ENCODE peak calls at places on chromosome 14, in eight cellular contexts. One of them, this sample, is unnamed.

GRCh38 chr14:20503905-20504304 is 1.4 kb upstream of the RNASE10 start:
- DNase-seq in epithelial cell of esophagus: no peak
- DNase-seq in AG09309: no peak
- DNase-seq in K562: no peak
- DNase-seq in IMR-90: no peak
- DNase-seq in cardiac muscle cell: no peak
- DNase-seq in naive thymus-derived CD4-positive, alpha-beta T cell: no peak
- DNase-seq in fibroblast of mammary gland: no peak
- DNase-seq in this sample: no peak

GRCh38 chr14:104724981-104725771 is 1.1 kb downstream of the ADSS1 start:
- DNase-seq in epithelial cell of esophagus: no peak
- DNase-seq in AG09309: no peak
- DNase-seq in K562: no peak
- DNase-seq in IMR-90: no peak
- DNase-seq in cardiac muscle cell: peak; percentile 39
- DNase-seq in naive thymus-derived CD4-positive, alpha-beta T cell: no peak
- DNase-seq in fibroblast of mammary gland: peak; percentile 28
- DNase-seq in this sample: no peak

GRCh38 chr14:97866664-97867063 is 1069.5 kb downstream of the VRK1 start:
- DNase-seq in epithelial cell of esophagus: no peak
- DNase-seq in AG09309: no peak
- DNase-seq in K562: no peak
- DNase-seq in IMR-90: no peak
- DNase-seq in cardiac muscle cell: no peak
- DNase-seq in naive thymus-derived CD4-positive, alpha-beta T cell: no peak
- DNase-seq in fibroblast of mammary gland: no peak
- DNase-seq in this sample: peak; percentile 20

GRCh38 chr14:94406910-94407309 is 18.5 kb upstream of the SERPINA1 start:
- DNase-seq in epithelial cell of esophagus: no peak
- DNase-seq in AG09309: no peak
- DNase-seq in K562: no peak
- DNase-seq in IMR-90: no peak
- DNase-seq in cardiac muscle cell: no peak
- DNase-seq in naive thymus-derived CD4-positive, alpha-beta T cell: no peak
- DNase-seq in fibroblast of mammary gland: no peak
- DNase-seq in this sample: no peak

GRCh38 chr14:106491851-106492250 is 965.5 kb downstream of the TMEM121 start:
- DNase-seq in epithelial cell of esophagus: no peak
- DNase-seq in AG09309: no peak
- DNase-seq in K562: no peak
- DNase-seq in IMR-90: no peak
- DNase-seq in cardiac muscle cell: no peak
- DNase-seq in naive thymus-derived CD4-positive, alpha-beta T cell: no peak
- DNase-seq in fibroblast of mammary gland: no peak
- DNase-seq in this sample: no peak

GRCh38 chr14:92703516-92703915 is 44.9 kb downstream of the LGMN start:
- DNase-seq in epithelial cell of esophagus: no peak
- DNase-seq in AG09309: no peak
- DNase-seq in K562: no peak
- DNase-seq in IMR-90: no peak
- DNase-seq in cardiac muscle cell: no peak
- DNase-seq in naive thymus-derived CD4-positive, alpha-beta T cell: no peak
- DNase-seq in fibroblast of mammary gland: no peak
- DNase-seq in this sample: no peak

GRCh38 chr14:59464651-59465569 is at the start of gene GPR135:
- DNase-seq in epithelial cell of esophagus: peak; percentile 53
- DNase-seq in AG09309: no peak
- DNase-seq in K562: peak; percentile 9
- DNase-seq in IMR-90: peak; percentile 56
- DNase-seq in cardiac muscle cell: peak; percentile 90
- DNase-seq in naive thymus-derived CD4-positive, alpha-beta T cell: peak; percentile 40
- DNase-seq in fibroblast of mammary gland: peak; percentile 32
- DNase-seq in this sample: no peak

GRCh38 chr14:104660597-104660996 is 28.8 kb upstream of the INF2 start:
- DNase-seq in epithelial cell of esophagus: no peak
- DNase-seq in AG09309: no peak
- DNase-seq in K562: no peak
- DNase-seq in IMR-90: no peak
- DNase-seq in cardiac muscle cell: no peak
- DNase-seq in naive thymus-derived CD4-positive, alpha-beta T cell: no peak
- DNase-seq in fibroblast of mammary gland: no peak
- DNase-seq in this sample: no peak

GRCh38 chr14:103542545-103543088 is 13.6 kb downstream of the TRMT61A start:
- DNase-seq in epithelial cell of esophagus: no peak
- DNase-seq in AG09309: no peak
- DNase-seq in K562: no peak
- DNase-seq in IMR-90: no peak
- DNase-seq in cardiac muscle cell: no peak
- DNase-seq in naive thymus-derived CD4-positive, alpha-beta T cell: no peak
- DNase-seq in fibroblast of mammary gland: no peak
- DNase-seq in this sample: no peak

GRCh38 chr14:83172363-83172762 is 1638.7 kb upstream of the SEL1L start:
- DNase-seq in epithelial cell of esophagus: peak; percentile 11
- DNase-seq in AG09309: no peak
- DNase-seq in K562: no peak
- DNase-seq in IMR-90: peak; percentile 89
- DNase-seq in cardiac muscle cell: no peak
- DNase-seq in naive thymus-derived CD4-positive, alpha-beta T cell: no peak
- DNase-seq in fibroblast of mammary gland: no peak
- DNase-seq in this sample: peak; percentile 47

GRCh38 chr14:55581011-55581806 is 1.2 kb downstream of the KTN1 start:
- DNase-seq in epithelial cell of esophagus: peak; percentile 34
- DNase-seq in AG09309: no peak
- DNase-seq in K562: peak; percentile 15
- DNase-seq in IMR-90: no peak
- DNase-seq in cardiac muscle cell: peak; percentile 63
- DNase-seq in naive thymus-derived CD4-positive, alpha-beta T cell: peak; percentile 27
- DNase-seq in fibroblast of mammary gland: peak; percentile 50
- DNase-seq in this sample: peak; percentile 30

GRCh38 chr14:77022219-77022852 is 6.2 kb downstream of the IRF2BPL start:
- DNase-seq in epithelial cell of esophagus: no peak
- DNase-seq in AG09309: no peak
- DNase-seq in K562: no peak
- DNase-seq in IMR-90: no peak
- DNase-seq in cardiac muscle cell: no peak
- DNase-seq in naive thymus-derived CD4-positive, alpha-beta T cell: no peak
- DNase-seq in fibroblast of mammary gland: no peak
- DNase-seq in this sample: no peak

GRCh38 chr14:76647699-76648298 is 113.5 kb upstream of the VASH1 start:
- DNase-seq in epithelial cell of esophagus: peak; percentile 69
- DNase-seq in AG09309: peak; percentile 23
- DNase-seq in K562: peak; percentile 61
- DNase-seq in IMR-90: peak; percentile 59
- DNase-seq in cardiac muscle cell: peak; percentile 78
- DNase-seq in naive thymus-derived CD4-positive, alpha-beta T cell: no peak
- DNase-seq in fibroblast of mammary gland: peak; percentile 66
- DNase-seq in this sample: peak; percentile 55

GRCh38 chr14:53055003-53055402 is 98.1 kb downstream of the DDHD1 start:
- DNase-seq in epithelial cell of esophagus: peak; percentile 58
- DNase-seq in AG09309: no peak
- DNase-seq in K562: peak; percentile 32
- DNase-seq in IMR-90: peak; percentile 72
- DNase-seq in cardiac muscle cell: peak; percentile 58
- DNase-seq in naive thymus-derived CD4-positive, alpha-beta T cell: no peak
- DNase-seq in fibroblast of mammary gland: peak; percentile 77
- DNase-seq in this sample: peak; percentile 61

GRCh38 chr14:59630281-59630963 is 53.8 kb upstream of the CCDC175 start:
- DNase-seq in epithelial cell of esophagus: peak; percentile 22
- DNase-seq in AG09309: no peak
- DNase-seq in K562: no peak
- DNase-seq in IMR-90: no peak
- DNase-seq in cardiac muscle cell: peak; percentile 59
- DNase-seq in naive thymus-derived CD4-positive, alpha-beta T cell: no peak
- DNase-seq in fibroblast of mammary gland: peak; percentile 3
- DNase-seq in this sample: no peak

GRCh38 chr14:49405291-49405690 is 180.9 kb downstream of the RPS29 start:
- DNase-seq in epithelial cell of esophagus: peak; percentile 58
- DNase-seq in AG09309: peak; percentile 3
- DNase-seq in K562: no peak
- DNase-seq in IMR-90: peak; percentile 65
- DNase-seq in cardiac muscle cell: no peak
- DNase-seq in naive thymus-derived CD4-positive, alpha-beta T cell: no peak
- DNase-seq in fibroblast of mammary gland: peak; percentile 97
- DNase-seq in this sample: peak; percentile 17

GRCh38 chr14:32940066-32940651 is 1.5 kb downstream of the NPAS3 start:
- DNase-seq in epithelial cell of esophagus: no peak
- DNase-seq in AG09309: no peak
- DNase-seq in K562: no peak
- DNase-seq in IMR-90: no peak
- DNase-seq in cardiac muscle cell: no peak
- DNase-seq in naive thymus-derived CD4-positive, alpha-beta T cell: no peak
- DNase-seq in fibroblast of mammary gland: peak; percentile 38
- DNase-seq in this sample: peak; percentile 29

GRCh38 chr14:59123526-59123925 is 64.9 kb upstream of the DAAM1 start:
- DNase-seq in epithelial cell of esophagus: no peak
- DNase-seq in AG09309: no peak
- DNase-seq in K562: no peak
- DNase-seq in IMR-90: peak; percentile 32
- DNase-seq in cardiac muscle cell: no peak
- DNase-seq in naive thymus-derived CD4-positive, alpha-beta T cell: no peak
- DNase-seq in fibroblast of mammary gland: peak; percentile 70
- DNase-seq in this sample: no peak

GRCh38 chr14:95490727-95491451 is 25.6 kb downstream of the SYNE3 start:
- DNase-seq in epithelial cell of esophagus: peak; percentile 68
- DNase-seq in AG09309: no peak
- DNase-seq in K562: no peak
- DNase-seq in IMR-90: no peak
- DNase-seq in cardiac muscle cell: no peak
- DNase-seq in naive thymus-derived CD4-positive, alpha-beta T cell: no peak
- DNase-seq in fibroblast of mammary gland: peak; percentile 55
- DNase-seq in this sample: peak; percentile 25

GRCh38 chr14:73997944-73998451 is 21.1 kb downstream of the ENTPD5 start:
- DNase-seq in epithelial cell of esophagus: no peak
- DNase-seq in AG09309: no peak
- DNase-seq in K562: no peak
- DNase-seq in IMR-90: no peak
- DNase-seq in cardiac muscle cell: no peak
- DNase-seq in naive thymus-derived CD4-positive, alpha-beta T cell: no peak
- DNase-seq in fibroblast of mammary gland: no peak
- DNase-seq in this sample: no peak

GRCh38 chr14:52220924-52221802 is 46.3 kb upstream of the PTGDR start:
- DNase-seq in epithelial cell of esophagus: no peak
- DNase-seq in AG09309: no peak
- DNase-seq in K562: no peak
- DNase-seq in IMR-90: no peak
- DNase-seq in cardiac muscle cell: no peak
- DNase-seq in naive thymus-derived CD4-positive, alpha-beta T cell: no peak
- DNase-seq in fibroblast of mammary gland: no peak
- DNase-seq in this sample: no peak

GRCh38 chr14:62159314-62159713 is 397.1 kb downstream of the SNAPC1 start:
- DNase-seq in epithelial cell of esophagus: no peak
- DNase-seq in AG09309: no peak
- DNase-seq in K562: no peak
- DNase-seq in IMR-90: no peak
- DNase-seq in cardiac muscle cell: no peak
- DNase-seq in naive thymus-derived CD4-positive, alpha-beta T cell: no peak
- DNase-seq in fibroblast of mammary gland: no peak
- DNase-seq in this sample: no peak

DNA sequence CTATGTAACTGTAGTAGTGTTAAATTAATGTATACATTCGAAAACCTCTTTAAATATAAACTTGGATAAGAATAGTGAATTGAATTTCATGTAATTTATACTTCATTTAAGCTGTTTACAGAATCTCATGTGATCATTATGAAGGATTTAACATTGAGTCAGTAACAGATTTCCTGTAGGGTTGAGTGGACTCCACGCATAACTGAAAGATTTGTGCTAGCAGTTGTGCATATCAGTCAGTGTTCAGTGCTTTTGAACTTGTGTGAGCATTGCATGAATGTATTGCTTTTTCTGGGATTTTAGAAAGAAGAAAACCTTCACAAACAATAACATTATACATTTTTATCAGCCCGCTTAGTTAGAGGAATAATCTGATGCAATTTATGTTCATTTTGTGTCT is 1435.3 kb downstream of the LRFN5 start:
- DNase-seq in epithelial cell of esophagus: no peak
- DNase-seq in AG09309: no peak
- DNase-seq in K562: no peak
- DNase-seq in IMR-90: no peak
- DNase-seq in cardiac muscle cell: no peak
- DNase-seq in naive thymus-derived CD4-positive, alpha-beta T cell: no peak
- DNase-seq in fibroblast of mammary gland: no peak
- DNase-seq in this sample: no peak
- H3K4me3 ChIP-seq in epithelial cell of esophagus: no peak overlapping the region
- H3K4me3 ChIP-seq in AG09309: no peak overlapping the region
- H3K4me3 ChIP-seq in K562: no peak overlapping the region
- H3K4me3 ChIP-seq in IMR-90: no peak overlapping the region
- H3K4me3 ChIP-seq in cardiac muscle cell: no peak overlapping the region
- H3K4me3 ChIP-seq in naive thymus-derived CD4-positive, alpha-beta T cell: no peak overlapping the region
- H3K4me3 ChIP-seq in fibroblast of mammary gland: no peak overlapping the region
- H3K4me3 ChIP-seq in this sample: no peak overlapping the region

DNA sequence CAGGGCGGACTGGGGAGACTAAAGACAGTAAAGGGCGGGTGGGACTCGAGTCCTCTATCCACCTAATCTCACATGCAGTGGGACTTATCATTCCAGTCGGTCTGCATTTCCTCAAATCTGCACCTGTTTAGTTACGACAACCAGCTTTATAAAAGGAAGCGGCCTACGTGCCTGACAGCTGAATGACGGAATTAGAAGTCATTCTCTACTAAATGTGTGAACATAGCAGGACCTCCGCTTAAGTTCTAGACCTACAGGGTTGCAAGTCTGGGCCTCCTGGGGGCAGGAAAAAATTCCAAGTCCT is 109.8 kb upstream of the EGLN3 start:
- DNase-seq in epithelial cell of esophagus: no peak
- DNase-seq in AG09309: no peak
- DNase-seq in K562: no peak
- DNase-seq in IMR-90: no peak
- DNase-seq in cardiac muscle cell: peak; percentile 6
- DNase-seq in naive thymus-derived CD4-positive, alpha-beta T cell: no peak
- DNase-seq in fibroblast of mammary gland: no peak
- DNase-seq in this sample: no peak
- H3K4me3 ChIP-seq in epithelial cell of esophagus: peak overlapping the region; percentile 42
- H3K4me3 ChIP-seq in AG09309: peak overlapping the region; percentile 64
- H3K4me3 ChIP-seq in K562: peak overlapping the region; percentile 40
- H3K4me3 ChIP-seq in IMR-90: peak overlapping the region; percentile 65
- H3K4me3 ChIP-seq in cardiac muscle cell: peak overlapping the region; percentile 33
- H3K4me3 ChIP-seq in naive thymus-derived CD4-positive, alpha-beta T cell: peak overlapping the region; percentile 37
- H3K4me3 ChIP-seq in fibroblast of mammary gland: peak overlapping the region; percentile 54
- H3K4me3 ChIP-seq in this sample: no peak overlapping the region

GRCh38 chr14:54220122-54220691 is 176.6 kb upstream of the CDKN3 start:
- DNase-seq in epithelial cell of esophagus: no peak
- DNase-seq in AG09309: no peak
- DNase-seq in K562: no peak
- DNase-seq in IMR-90: no peak
- DNase-seq in cardiac muscle cell: peak; percentile 53
- DNase-seq in naive thymus-derived CD4-positive, alpha-beta T cell: no peak
- DNase-seq in fibroblast of mammary gland: no peak
- DNase-seq in this sample: no peak
- H3K4me3 ChIP-seq in epithelial cell of esophagus: peak overlapping the region; percentile 25
- H3K4me3 ChIP-seq in AG09309: peak overlapping the region; percentile 10
- H3K4me3 ChIP-seq in K562: no peak overlapping the region
- H3K4me3 ChIP-seq in IMR-90: peak overlapping the region; percentile 5
- H3K4me3 ChIP-seq in cardiac muscle cell: peak overlapping the region; percentile 8
- H3K4me3 ChIP-seq in naive thymus-derived CD4-positive, alpha-beta T cell: no peak overlapping the region
- H3K4me3 ChIP-seq in fibroblast of mammary gland: peak overlapping the region; percentile 28
- H3K4me3 ChIP-seq in this sample: peak overlapping the region; percentile 16

DNA sequence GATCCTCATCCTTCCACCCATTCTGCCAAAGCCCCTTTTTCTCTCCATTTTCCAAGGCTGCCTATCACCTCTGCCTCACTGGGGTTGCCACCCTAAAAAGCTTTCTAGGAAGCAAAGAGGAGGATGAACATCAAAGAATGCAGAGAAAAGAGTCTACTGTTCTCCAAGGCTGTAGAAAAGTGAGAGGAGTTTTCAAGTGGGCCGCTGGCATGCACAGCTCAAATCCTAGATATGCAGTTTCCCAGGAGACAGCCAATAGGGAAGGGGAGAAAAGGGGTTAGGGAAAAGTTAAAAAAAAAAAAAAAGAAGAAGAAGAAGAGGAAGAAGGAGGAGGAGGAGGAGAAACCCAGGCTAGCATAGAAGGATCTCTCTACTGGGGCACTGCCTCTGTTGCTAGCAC is 650 bp downstream of the BATF start:
- DNase-seq in epithelial cell of esophagus: no peak
- DNase-seq in AG09309: no peak
- DNase-seq in K562: no peak
- DNase-seq in IMR-90: no peak
- DNase-seq in cardiac muscle cell: no peak
- DNase-seq in naive thymus-derived CD4-positive, alpha-beta T cell: no peak
- DNase-seq in fibroblast of mammary gland: no peak
- DNase-seq in this sample: no peak
- H3K4me3 ChIP-seq in epithelial cell of esophagus: no peak overlapping the region
- H3K4me3 ChIP-seq in AG09309: no peak overlapping the region
- H3K4me3 ChIP-seq in K562: no peak overlapping the region
- H3K4me3 ChIP-seq in IMR-90: no peak overlapping the region
- H3K4me3 ChIP-seq in cardiac muscle cell: no peak overlapping the region
- H3K4me3 ChIP-seq in naive thymus-derived CD4-positive, alpha-beta T cell: peak overlapping the region; percentile 84
- H3K4me3 ChIP-seq in fibroblast of mammary gland: no peak overlapping the region
- H3K4me3 ChIP-seq in this sample: peak overlapping the region; percentile 23

This sample was measured in bronchial epithelial cell.